ENCODE peak calls at places on chromosomes 6 and 20, in seven cellular contexts. F is anterior cingulate cortex, D is pancreas, P is NCI-H774, X is cardiac fibroblast, A is T-helper 1 cell, L is NCI-H1105 treated with DMSO at 0.1 percent for 48 hours. G is an unnamed sample.

GRCh38 chr6:90288404-90288803 is 8.2 kb downstream of the BACH2 start:
- DNase-seq in X (no peak), A (no peak), P (no peak), L (peak), F (no peak), D (no peak), G (no peak)

GRCh38 chr6:122821095-122821494 is 32.0 kb downstream of the SMPDL3A start:
- DNase-seq in L (no peak), X (no peak), D (no peak), P (no peak), F (no peak), A (no peak), G (no peak)

GRCh38 chr6:4582506-4582905 is 193.7 kb upstream of the CDYL start:
- DNase-seq in P (no peak), D (no peak), X (peak), L (no peak), F (no peak), A (no peak), G (no peak)

GRCh38 chr20:48411906-48412305 is 415.9 kb downstream of the PREX1 start:
- DNase-seq in D (no peak), P (no peak), A (no peak), F (no peak), X (no peak), L (no peak), G (no peak)

GRCh38 chr20:15772826-15773225 is 800.4 kb downstream of the KIF16B start:
- DNase-seq in P (no peak), A (no peak), L (no peak), D (no peak), X (no peak), F (no peak), G (no peak)

GRCh38 chr20:49831022-49831769 is 18.6 kb downstream of the SLC9A8 start:
- DNase-seq in X (peak), F (no peak), P (no peak), L (no peak), A (no peak), D (no peak), G (no peak)

GRCh38 chr6:84652356-84653026 is 111.9 kb downstream of the TBX18 start:
- DNase-seq in X (peak), D (no peak), F (no peak), L (no peak), P (no peak), A (no peak), G (peak)

GRCh38 chr6:21885101-21885500 is 291.6 kb downstream of the SOX4 start:
- DNase-seq in A (no peak), L (no peak), F (no peak), D (no peak), P (no peak), X (no peak), G (no peak)

GRCh38 chr6:56223995-56224394 is 23.4 kb downstream of the COL21A1 start:
- DNase-seq in X (no peak), D (no peak), F (no peak), A (no peak), L (no peak), P (no peak), G (peak)

GRCh38 chr20:44644384-44645131 is 6.9 kb downstream of the ADA start:
- DNase-seq in P (no peak), D (no peak), F (no peak), L (no peak), A (peak), X (no peak), G (no peak)

GRCh38 chr6:27374824-27375612 is 13.5 kb upstream of the ZNF391 start:
- DNase-seq in F (peak), D (peak), A (peak), P (peak), X (peak), L (peak), G (no peak)

GRCh38 chr20:46289416-46289815 is 18.9 kb downstream of the CDH22 start:
- DNase-seq in F (no peak), X (no peak), A (no peak), L (no peak), D (no peak), P (no peak), G (no peak)

GRCh38 chr20:6765469-6766058 is 1.9 kb upstream of the BMP2 start:
- DNase-seq in X (peak), D (no peak), A (no peak), F (no peak), P (peak), L (peak), G (no peak)

GRCh38 chr20:53126185-53126584 is 154.0 kb downstream of the TSHZ2 start:
- DNase-seq in P (peak), F (no peak), L (peak), D (no peak), X (no peak), A (no peak), G (no peak)

GRCh38 chr6:93792751-93793150 is 373.4 kb upstream of the EPHA7 start:
- DNase-seq in P (no peak), A (no peak), L (no peak), X (peak), F (no peak), D (no peak), G (no peak)

GRCh38 chr20:59938221-59938620 is 1.9 kb downstream of the PPP1R3D start:
- DNase-seq in F (no peak), P (no peak), L (no peak), A (no peak), X (peak), D (no peak), G (no peak)

GRCh38 chr6:120005292-120005976 is 655.9 kb upstream of the MAN1A1 start:
- DNase-seq in F (no peak), L (peak), D (no peak), P (peak), A (no peak), X (no peak), G (no peak)

GRCh38 chr6:82045965-82046756 is 201.4 kb downstream of the IBTK start:
- DNase-seq in P (no peak), D (no peak), X (peak), A (no peak), F (no peak), L (no peak), G (no peak)

GRCh38 chr6:14671261-14671681 is 553.7 kb downstream of the CD83 start:
- DNase-seq in D (no peak), F (no peak), P (no peak), L (no peak), X (peak), A (no peak), G (peak)

GRCh38 chr6:90005048-90005827 is 111.0 kb downstream of the GJA10 start:
- DNase-seq in L (peak), A (no peak), X (no peak), D (no peak), F (no peak), P (peak), G (no peak)

GRCh38 chr6:116139917-116140316 is 14.0 kb upstream of the COL10A1 start:
- DNase-seq in X (no peak), P (no peak), A (no peak), F (no peak), D (no peak), L (peak), G (no peak)

GRCh38 chr6:47298475-47298874 is 11.2 kb downstream of the TNFRSF21 start:
- DNase-seq in L (no peak), D (no peak), X (no peak), A (no peak), F (no peak), P (no peak), G (no peak)

GRCh38 chr20:63100926-63101699 is 94.3 kb upstream of the BHLHE23 start:
- DNase-seq in L (no peak), P (no peak), D (no peak), F (no peak), A (peak), X (no peak), G (no peak)

GRCh38 chr6:108781419-108782110 is 66.7 kb upstream of the ARMC2 start:
- DNase-seq in F (no peak), A (no peak), P (no peak), L (no peak), D (no peak), X (no peak), G (no peak)

GRCh38 chr6:128225610-128226009 is 294.8 kb downstream of the PTPRK start:
- DNase-seq in P (no peak), L (no peak), A (no peak), X (no peak), F (no peak), D (no peak), G (no peak)

GRCh38 chr20:40753472-40753871 is 64.4 kb upstream of the MAFB start:
- DNase-seq in P (no peak), L (no peak), X (no peak), D (no peak), A (no peak), F (no peak), G (no peak)

GRCh38 chr20:61683721-61684120 is 382.0 kb downstream of the TAF4 start:
- DNase-seq in A (no peak), L (peak), X (no peak), P (no peak), F (no peak), D (no peak), G (no peak)

GRCh38 chr6:168095741-168096250 is 16.8 kb upstream of the FRMD1 start:
- DNase-seq in P (no peak), L (no peak), D (no peak), A (no peak), X (no peak), F (no peak), G (no peak)

GRCh38 chr6:31588871-31589650 is 3.0 kb downstream of the LST1 start:
- DNase-seq in A (no peak), F (no peak), X (no peak), P (no peak), D (no peak), L (no peak), G (no peak)

GRCh38 chr6:6629416-6629815 is 40.9 kb downstream of the LY86 start:
- DNase-seq in D (no peak), P (no peak), F (no peak), A (no peak), L (no peak), X (peak), G (no peak)

GRCh38 chr6:354631-355280 is 36.8 kb upstream of the IRF4 start:
- DNase-seq in X (no peak), A (no peak), F (no peak), P (no peak), L (no peak), D (no peak), G (no peak)

GRCh38 chr20:3889489-3890409 is 562 bp downstream of the PANK2 start:
- DNase-seq in F (peak), D (peak), A (peak), L (peak), X (no peak), P (peak), G (no peak)

GRCh38 chr6:5728726-5729434 is 277.8 kb downstream of the NRN1 start:
- DNase-seq in A (no peak), L (peak), F (no peak), X (peak), D (no peak), P (peak), G (no peak)